ENCODE peak calls at places on chromosomes 7 and 10, in eight cellular contexts. One of them, this sample, is unnamed.

GRCh38 chr10:131758942-131759315 is 141.9 kb upstream of the PPP2R2D start:
- DNase-seq in pancreas: no peak
- DNase-seq in neural progenitor cell: no peak
- DNase-seq in B cell: no peak
- DNase-seq in upper lobe of right lung: no peak
- DNase-seq in PC-3: no peak
- DNase-seq in AG04450: no peak
- DNase-seq in PC-9: no peak
- DNase-seq in this sample: no peak

GRCh38 chr10:124145109-124145860 is 51.9 kb upstream of the CHST15 start:
- DNase-seq in AG04450: no peak
- DNase-seq in PC-3: no peak
- DNase-seq in B cell: no peak
- DNase-seq in PC-9: no peak
- DNase-seq in neural progenitor cell: no peak
- DNase-seq in pancreas: no peak
- DNase-seq in upper lobe of right lung: peak
- DNase-seq in this sample: no peak

GRCh38 chr7:79055722-79056415 is 397.6 kb downstream of the MAGI2 start:
- DNase-seq in PC-3: peak
- DNase-seq in AG04450: no peak
- DNase-seq in upper lobe of right lung: no peak
- DNase-seq in B cell: no peak
- DNase-seq in PC-9: peak
- DNase-seq in pancreas: peak
- DNase-seq in neural progenitor cell: no peak
- DNase-seq in this sample: peak

GRCh38 chr7:40268836-40269235 is 134.0 kb downstream of the SUGCT start:
- DNase-seq in B cell: no peak
- DNase-seq in PC-3: no peak
- DNase-seq in upper lobe of right lung: no peak
- DNase-seq in PC-9: no peak
- DNase-seq in pancreas: no peak
- DNase-seq in AG04450: no peak
- DNase-seq in neural progenitor cell: no peak
- DNase-seq in this sample: no peak

GRCh38 chr10:121185816-121186215 is 334.7 kb downstream of the WDR11 start:
- DNase-seq in upper lobe of right lung: no peak
- DNase-seq in neural progenitor cell: no peak
- DNase-seq in PC-9: no peak
- DNase-seq in B cell: no peak
- DNase-seq in pancreas: no peak
- DNase-seq in AG04450: no peak
- DNase-seq in PC-3: no peak
- DNase-seq in this sample: no peak

GRCh38 chr7:116434820-116435341 is 64.7 kb upstream of the CAV2 start:
- DNase-seq in PC-9: no peak
- DNase-seq in upper lobe of right lung: no peak
- DNase-seq in neural progenitor cell: no peak
- DNase-seq in AG04450: peak
- DNase-seq in pancreas: no peak
- DNase-seq in B cell: no peak
- DNase-seq in PC-3: peak
- DNase-seq in this sample: no peak

GRCh38 chr7:155848691-155849690 is 36.7 kb upstream of the SHH start:
- DNase-seq in PC-3: no peak
- DNase-seq in B cell: no peak
- DNase-seq in neural progenitor cell: no peak
- DNase-seq in pancreas: no peak
- DNase-seq in upper lobe of right lung: no peak
- DNase-seq in AG04450: no peak
- DNase-seq in PC-9: no peak
- DNase-seq in this sample: no peak

GRCh38 chr10:70967591-70968588 is 79.5 kb upstream of the PCBD1 start:
- DNase-seq in B cell: no peak
- DNase-seq in pancreas: no peak
- DNase-seq in upper lobe of right lung: no peak
- DNase-seq in PC-3: peak
- DNase-seq in AG04450: no peak
- DNase-seq in PC-9: no peak
- DNase-seq in neural progenitor cell: peak
- DNase-seq in this sample: no peak

GRCh38 chr10:80405636-80406035 is 2.7 kb upstream of the PRXL2A start:
- DNase-seq in neural progenitor cell: peak
- DNase-seq in pancreas: no peak
- DNase-seq in AG04450: no peak
- DNase-seq in upper lobe of right lung: no peak
- DNase-seq in B cell: no peak
- DNase-seq in PC-3: no peak
- DNase-seq in PC-9: no peak
- DNase-seq in this sample: no peak

GRCh38 chr10:88820990-88821389 is 18.5 kb downstream of the LIPM start:
- DNase-seq in PC-9: no peak
- DNase-seq in upper lobe of right lung: no peak
- DNase-seq in neural progenitor cell: no peak
- DNase-seq in pancreas: no peak
- DNase-seq in B cell: no peak
- DNase-seq in PC-3: peak
- DNase-seq in AG04450: peak
- DNase-seq in this sample: no peak

GRCh38 chr10:124106241-124106905 is 13.0 kb upstream of the CHST15 start:
- DNase-seq in PC-9: peak
- DNase-seq in PC-3: peak
- DNase-seq in neural progenitor cell: no peak
- DNase-seq in upper lobe of right lung: peak
- DNase-seq in AG04450: peak
- DNase-seq in pancreas: peak
- DNase-seq in B cell: peak
- DNase-seq in this sample: no peak

GRCh38 chr10:22620140-22620857 is 94.1 kb downstream of the PIP4K2A start:
- DNase-seq in pancreas: peak
- DNase-seq in PC-9: peak
- DNase-seq in upper lobe of right lung: no peak
- DNase-seq in PC-3: peak
- DNase-seq in neural progenitor cell: no peak
- DNase-seq in B cell: no peak
- DNase-seq in AG04450: peak
- DNase-seq in this sample: no peak

GRCh38 chr10:51808187-51808586 is 108.8 kb upstream of the CSTF2T start:
- DNase-seq in B cell: no peak
- DNase-seq in PC-3: no peak
- DNase-seq in upper lobe of right lung: no peak
- DNase-seq in AG04450: no peak
- DNase-seq in PC-9: no peak
- DNase-seq in neural progenitor cell: no peak
- DNase-seq in pancreas: no peak
- DNase-seq in this sample: no peak
- TF ChIP-seq CTCF in B cell: no peak
- TF ChIP-seq CTCF in PC-3: no peak
- TF ChIP-seq CTCF in upper lobe of right lung: no peak
- TF ChIP-seq CTCF in AG04450: no peak
- TF ChIP-seq CTCF in PC-9: no peak
- TF ChIP-seq CTCF in neural progenitor cell: no peak
- TF ChIP-seq CTCF in pancreas: no peak
- TF ChIP-seq CTCF in this sample: no peak

GRCh38 chr7:142887282-142888015 is 1.9 kb upstream of the TRPV6 start:
- DNase-seq in neural progenitor cell: no peak
- DNase-seq in PC-9: no peak
- DNase-seq in B cell: no peak
- DNase-seq in AG04450: no peak
- DNase-seq in PC-3: no peak
- DNase-seq in pancreas: no peak
- DNase-seq in upper lobe of right lung: peak
- DNase-seq in this sample: no peak

GRCh38 chr7:142885311-142886230 is at the start of gene TRPV6:
- DNase-seq in pancreas: peak
- DNase-seq in AG04450: no peak
- DNase-seq in neural progenitor cell: peak
- DNase-seq in upper lobe of right lung: peak
- DNase-seq in PC-9: peak
- DNase-seq in B cell: no peak
- DNase-seq in PC-3: peak
- DNase-seq in this sample: no peak

GRCh38 chr7:142889825-142890224 is 4.3 kb upstream of the TRPV6 start:
- DNase-seq in pancreas: no peak
- DNase-seq in PC-9: no peak
- DNase-seq in PC-3: no peak
- DNase-seq in neural progenitor cell: no peak
- DNase-seq in upper lobe of right lung: peak
- DNase-seq in AG04450: no peak
- DNase-seq in B cell: no peak
- DNase-seq in this sample: no peak

GRCh38 chr7:142884285-142884637 is 1.3 kb downstream of the TRPV6 start:
- DNase-seq in PC-3: no peak
- DNase-seq in neural progenitor cell: no peak
- DNase-seq in AG04450: no peak
- DNase-seq in pancreas: no peak
- DNase-seq in B cell: no peak
- DNase-seq in PC-9: no peak
- DNase-seq in upper lobe of right lung: no peak
- DNase-seq in this sample: no peak

DNA sequence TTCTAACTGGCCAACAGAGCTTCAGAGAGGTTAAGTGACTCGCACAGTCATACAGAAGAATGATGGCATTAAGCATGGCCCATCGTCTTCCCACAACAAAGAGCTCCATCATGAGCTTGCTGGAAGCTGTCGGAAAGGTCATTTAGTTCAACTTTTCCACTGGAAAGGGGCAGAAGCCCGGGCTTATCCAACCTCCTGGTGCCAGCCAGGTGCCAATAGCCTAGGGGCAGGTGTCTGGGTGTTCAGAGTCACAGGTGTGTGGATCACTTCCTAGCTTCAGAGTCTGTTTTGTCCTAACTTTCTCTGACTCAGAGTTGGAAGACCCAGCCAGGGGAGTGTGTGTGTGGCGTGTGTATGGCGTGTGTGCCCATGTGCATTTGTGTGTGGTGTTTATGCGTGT is 1.3 kb upstream of the TRPV6 start:
- DNase-seq in pancreas: no peak
- DNase-seq in neural progenitor cell: no peak
- DNase-seq in upper lobe of right lung: peak
- DNase-seq in PC-9: no peak
- DNase-seq in PC-3: no peak
- DNase-seq in AG04450: no peak
- DNase-seq in B cell: no peak
- DNase-seq in this sample: no peak
- TF ChIP-seq CTCF in pancreas: no peak
- TF ChIP-seq CTCF in neural progenitor cell: no peak
- TF ChIP-seq CTCF in upper lobe of right lung: no peak
- TF ChIP-seq CTCF in PC-9: no peak
- TF ChIP-seq CTCF in PC-3: no peak
- TF ChIP-seq CTCF in AG04450: no peak
- TF ChIP-seq CTCF in B cell: no peak
- TF ChIP-seq CTCF in this sample: no peak

GRCh38 chr10:117476716-117477115 is 65.8 kb upstream of the EMX2 start:
- DNase-seq in AG04450: no peak
- DNase-seq in PC-3: no peak
- DNase-seq in B cell: no peak
- DNase-seq in neural progenitor cell: no peak
- DNase-seq in PC-9: no peak
- DNase-seq in pancreas: no peak
- DNase-seq in upper lobe of right lung: peak
- DNase-seq in this sample: no peak

GRCh38 chr10:117476281-117476680 is 66.3 kb upstream of the EMX2 start:
- DNase-seq in upper lobe of right lung: no peak
- DNase-seq in AG04450: no peak
- DNase-seq in PC-9: no peak
- DNase-seq in PC-3: no peak
- DNase-seq in B cell: no peak
- DNase-seq in neural progenitor cell: no peak
- DNase-seq in pancreas: no peak
- DNase-seq in this sample: no peak

GRCh38 chr10:117480097-117480496 is 62.4 kb upstream of the EMX2 start:
- DNase-seq in neural progenitor cell: no peak
- DNase-seq in pancreas: no peak
- DNase-seq in PC-3: no peak
- DNase-seq in upper lobe of right lung: no peak
- DNase-seq in PC-9: no peak
- DNase-seq in B cell: no peak
- DNase-seq in AG04450: no peak
- DNase-seq in this sample: no peak

GRCh38 chr10:117477241-117477947 is 65.2 kb upstream of the EMX2 start:
- DNase-seq in AG04450: no peak
- DNase-seq in PC-3: no peak
- DNase-seq in neural progenitor cell: no peak
- DNase-seq in upper lobe of right lung: no peak
- DNase-seq in B cell: no peak
- DNase-seq in pancreas: no peak
- DNase-seq in PC-9: no peak
- DNase-seq in this sample: no peak

DNA sequence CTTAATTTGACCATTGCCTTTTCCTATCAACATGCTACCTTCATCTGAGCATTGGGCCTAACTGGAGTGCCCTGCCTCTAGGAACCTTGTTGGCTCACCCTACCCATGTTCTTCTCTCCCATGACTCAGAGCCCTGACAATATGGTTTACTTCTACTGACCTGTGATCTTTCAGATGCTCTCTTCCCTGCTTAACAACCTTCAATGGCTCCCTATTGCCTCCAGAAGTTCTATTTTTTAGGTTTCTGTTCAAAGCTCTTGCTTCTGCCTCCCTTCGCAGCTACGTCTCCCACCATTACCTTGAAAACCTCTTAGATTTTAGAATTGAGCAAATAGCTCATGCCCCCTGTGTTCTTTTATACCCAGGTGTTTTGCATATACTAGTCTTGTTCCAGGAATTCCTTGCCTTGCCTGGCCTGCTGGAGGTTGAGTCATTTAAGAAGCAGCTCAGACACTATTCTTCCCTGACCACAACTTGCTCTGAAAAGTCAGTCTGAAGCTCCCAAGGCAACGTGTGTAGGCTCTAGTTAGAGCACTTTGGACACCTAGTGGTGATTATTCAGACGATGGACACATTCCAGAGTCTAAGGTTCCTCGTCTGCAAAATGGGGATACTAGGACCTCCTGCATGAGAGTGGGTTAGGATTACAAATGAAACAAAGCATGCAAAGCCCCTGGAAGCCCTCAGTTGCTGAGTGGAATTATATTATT is 64.4 kb upstream of the EMX2 start:
- DNase-seq in upper lobe of right lung: no peak
- DNase-seq in PC-9: peak
- DNase-seq in PC-3: peak
- DNase-seq in neural progenitor cell: peak
- DNase-seq in pancreas: no peak
- DNase-seq in B cell: no peak
- DNase-seq in AG04450: no peak
- DNase-seq in this sample: no peak
- TF ChIP-seq CTCF in upper lobe of right lung: peak
- TF ChIP-seq CTCF in PC-9: peak
- TF ChIP-seq CTCF in PC-3: peak
- TF ChIP-seq CTCF in neural progenitor cell: peak
- TF ChIP-seq CTCF in pancreas: no peak
- TF ChIP-seq CTCF in B cell: no peak
- TF ChIP-seq CTCF in AG04450: no peak
- TF ChIP-seq CTCF in this sample: no peak

GRCh38 chr7:47435889-47436312 is 146.0 kb downstream of the TNS3 start:
- DNase-seq in neural progenitor cell: peak
- DNase-seq in pancreas: no peak
- DNase-seq in AG04450: peak
- DNase-seq in PC-9: peak
- DNase-seq in B cell: no peak
- DNase-seq in upper lobe of right lung: no peak
- DNase-seq in PC-3: peak
- DNase-seq in this sample: no peak
- TF ChIP-seq CTCF in neural progenitor cell: peak
- TF ChIP-seq CTCF in pancreas: peak
- TF ChIP-seq CTCF in AG04450: peak
- TF ChIP-seq CTCF in PC-9: peak
- TF ChIP-seq CTCF in B cell: no peak
- TF ChIP-seq CTCF in upper lobe of right lung: peak
- TF ChIP-seq CTCF in PC-3: peak
- TF ChIP-seq CTCF in this sample: peak

This sample was measured in mesothelial cell of epicardium.